ENCODE peak calls at places on chromosomes 16 and 17, in ten cellular contexts. Q is BE2C, L is HepG2, A is psoas muscle, X is ELR, K is neural progenitor cell, G is NCI-H187 treated with DMSO at 0.1 percent for 48 hours, Y is stomach, S is AG10803, E is left ventricle myocardium superior. F is an unnamed sample.

GRCh38 chr16:29663829-29664132 is 734 bp downstream of the SPN start:
- DNase-seq in Q (no peak), L (no peak), A (no peak), X (no peak), K (no peak), G (no peak), Y (no peak), S (no peak), E (no peak), F (no peak)

GRCh38 chr17:2685696-2686095 is 25.9 kb downstream of the CLUH start:
- DNase-seq in Q (peak; percentile 3), L (no peak), A (peak; percentile 56), X (no peak), K (no peak), G (no peak), Y (no peak), S (no peak), E (peak; percentile 27), F (no peak)

GRCh38 chr16:50401355-50401754 is 32.6 kb upstream of the BRD7 start:
- DNase-seq in Q (no peak), L (no peak), A (no peak), X (no peak), K (no peak), G (no peak), Y (no peak), S (no peak), E (no peak), F (no peak)

GRCh38 chr16:23524001-23524400 is 13.7 kb upstream of the GGA2 start:
- DNase-seq in Q (no peak), L (no peak), A (no peak), X (no peak), K (no peak), G (no peak), Y (no peak), S (no peak), E (no peak), F (no peak)

GRCh38 chr16:66262253-66263167 is 104.0 kb upstream of the CDH5 start:
- DNase-seq in Q (no peak), L (no peak), A (peak; percentile 83), X (no peak), K (no peak), G (no peak), Y (no peak), S (peak; percentile 61), E (peak; percentile 76), F (no peak)

GRCh38 chr17:2704031-2704889 is 7.3 kb downstream of the CLUH start:
- DNase-seq in Q (no peak), L (no peak), A (peak; percentile 55), X (no peak), K (no peak), G (no peak), Y (no peak), S (no peak), E (peak; percentile 70), F (no peak)

GRCh38 chr16:67084345-67085028 is 25.3 kb upstream of the PHAF1 start:
- DNase-seq in Q (no peak), L (peak; percentile 56), A (no peak), X (no peak), K (no peak), G (no peak), Y (no peak), S (no peak), E (no peak), F (no peak)

GRCh38 chr17:79834575-79835469 is 4.4 kb downstream of the CBX4 start:
- DNase-seq in Q (no peak), L (no peak), A (no peak), X (no peak), K (peak; percentile 77), G (no peak), Y (no peak), S (no peak), E (no peak), F (no peak)

GRCh38 chr17:57782051-57782490 is 37.0 kb upstream of the CCDC182 start:
- DNase-seq in Q (peak; percentile 93), L (no peak), A (no peak), X (no peak), K (peak; percentile 20), G (no peak), Y (no peak), S (no peak), E (peak; percentile 45), F (no peak)

GRCh38 chr17:35342207-35342744 is 31.1 kb downstream of the SLFN11 start:
- DNase-seq in Q (no peak), L (no peak), A (no peak), X (no peak), K (no peak), G (no peak), Y (no peak), S (no peak), E (no peak), F (no peak)

GRCh38 chr17:9258115-9259020 is 237.1 kb downstream of the NTN1 start:
- DNase-seq in Q (no peak), L (peak; percentile 67), A (no peak), X (no peak), K (no peak), G (no peak), Y (no peak), S (no peak), E (no peak), F (no peak)

GRCh38 chr16:4193920-4194319 is 48.0 kb downstream of the SRL start:
- DNase-seq in Q (no peak), L (no peak), A (no peak), X (no peak), K (no peak), G (no peak), Y (no peak), S (peak; percentile 26), E (no peak), F (no peak)

GRCh38 chr17:82949984-82950383 is 110.2 kb upstream of the ZNF750 start:
- DNase-seq in Q (no peak), L (no peak), A (peak; percentile 35), X (no peak), K (no peak), G (no peak), Y (no peak), S (no peak), E (no peak), F (no peak)